ENCODE peak calls at places on chromosomes 6 and 20, in six cellular contexts. E is T-helper 17 cell; W is Ammon's horn; K is GM23338; S is stimulated activated CD8-positive, alpha-beta memory T cell treated with anti-CD3 and anti-CD28 coated beads, Interleukin-7, amount 100 ng/mL, for 1 hour; T is endothelial cell. Q is an unnamed sample.
A peak's percentile ranks its signal among the peaks of the same experiment; 100 is the strongest.

GRCh38 chr20:9488063-9488462 is 26.3 kb upstream of the LAMP5 start:
- DNase-seq in W (peak; percentile 76), T (no peak), S (no peak), K (no peak), E (no peak), Q (no peak)

GRCh38 chr6:110799181-110799580 is 16.1 kb downstream of the CDK19 start:
- DNase-seq in W (peak; percentile 16), S (no peak), E (no peak), K (no peak), T (no peak), Q (no peak)

GRCh38 chr6:29561618-29562181 is 2.2 kb upstream of the UBD start:
- DNase-seq in E (no peak), K (no peak), W (no peak), S (no peak), T (no peak), Q (no peak)

GRCh38 chr6:129552413-129552812 is 157.6 kb downstream of the ARHGAP18 start:
- DNase-seq in T (no peak), E (no peak), K (peak; percentile 8), S (no peak), W (no peak), Q (no peak)

GRCh38 chr6:142331075-142331551 is 29.3 kb downstream of the ADGRG6 start:
- DNase-seq in K (no peak), S (no peak), T (no peak), W (no peak), E (no peak), Q (no peak)

GRCh38 chr6:160510199-160510598 is 153.9 kb downstream of the LPA start:
- DNase-seq in T (no peak), K (no peak), E (no peak), S (no peak), W (no peak), Q (no peak)

GRCh38 chr20:19658137-19658536 is 99.9 kb upstream of the RIN2 start:
- DNase-seq in K (no peak), S (no peak), W (no peak), E (no peak), T (no peak), Q (no peak)

GRCh38 chr6:138176652-138177232 is 15.0 kb downstream of the ARFGEF3 start:
- DNase-seq in W (no peak), K (no peak), T (no peak), S (no peak), E (no peak), Q (no peak)

GRCh38 chr6:111646942-111647341 is 41.3 kb upstream of the TRAF3IP2 start:
- DNase-seq in W (no peak), E (no peak), S (no peak), K (no peak), T (no peak), Q (no peak)

GRCh38 chr6:139603554-139603953 is 229.1 kb upstream of the CITED2 start:
- DNase-seq in S (no peak), W (no peak), T (no peak), E (no peak), K (no peak), Q (no peak)

GRCh38 chr6:43222418-43223059 is 6.7 kb downstream of the DNPH1 start:
- DNase-seq in S (no peak), T (no peak), E (no peak), W (no peak), K (no peak), Q (no peak)

GRCh38 chr6:129567374-129567773 is 142.6 kb downstream of the ARHGAP18 start:
- DNase-seq in T (peak; percentile 53), K (peak; percentile 87), E (no peak), S (no peak), W (no peak), Q (no peak)

GRCh38 chr6:105431226-105431625 is 28.3 kb upstream of the PREP start:
- DNase-seq in W (peak; percentile 63), T (peak; percentile 38), K (peak; percentile 81), S (no peak), E (no peak), Q (no peak)